ENCODE peak calls at places on chromosomes 4 and X, in five cellular contexts. One of them, this sample, is unnamed.

GRCh38 chr4:98838977-98839618 is 89.8 kb downstream of the EIF4E start:
- DNase-seq in amygdala: no peak
- DNase-seq in T-helper 17 cell: no peak
- DNase-seq in progenitor cell of endocrine pancreas: no peak
- DNase-seq in H7: no peak
- DNase-seq in this sample: no peak

GRCh38 chrX:1606476-1606875 is 8.4 kb upstream of the ASMT start:
- DNase-seq in amygdala: no peak
- DNase-seq in T-helper 17 cell: no peak
- DNase-seq in progenitor cell of endocrine pancreas: no peak
- DNase-seq in H7: no peak
- DNase-seq in this sample: no peak

GRCh38 chr4:5361968-5362367 is 310.7 kb downstream of the STK32B start:
- DNase-seq in amygdala: no peak
- DNase-seq in T-helper 17 cell: no peak
- DNase-seq in progenitor cell of endocrine pancreas: no peak
- DNase-seq in H7: no peak
- DNase-seq in this sample: no peak

GRCh38 chr4:56958111-56958517 is 19.3 kb downstream of the NOA1 start:
- DNase-seq in amygdala: no peak
- DNase-seq in T-helper 17 cell: no peak
- DNase-seq in progenitor cell of endocrine pancreas: no peak
- DNase-seq in H7: no peak
- DNase-seq in this sample: no peak

GRCh38 chr4:124713213-124713592 is 671 bp upstream of the ANKRD50 start:
- DNase-seq in amygdala: peak; percentile 57
- DNase-seq in T-helper 17 cell: no peak
- DNase-seq in progenitor cell of endocrine pancreas: peak; percentile 47
- DNase-seq in H7: peak; percentile 26
- DNase-seq in this sample: peak; percentile 61

GRCh38 chr4:87953776-87954175 is 21.7 kb upstream of the SPP1 start:
- DNase-seq in amygdala: no peak
- DNase-seq in T-helper 17 cell: no peak
- DNase-seq in progenitor cell of endocrine pancreas: no peak
- DNase-seq in H7: no peak
- DNase-seq in this sample: no peak

GRCh38 chrX:63656871-63657580 is 128.0 kb downstream of the ARHGEF9 start:
- DNase-seq in amygdala: no peak
- DNase-seq in T-helper 17 cell: no peak
- DNase-seq in progenitor cell of endocrine pancreas: no peak
- DNase-seq in H7: no peak
- DNase-seq in this sample: no peak

GRCh38 chr4:8643441-8643840 is 50.9 kb downstream of the CPZ start:
- DNase-seq in amygdala: no peak
- DNase-seq in T-helper 17 cell: no peak
- DNase-seq in progenitor cell of endocrine pancreas: no peak
- DNase-seq in H7: no peak
- DNase-seq in this sample: no peak

GRCh38 chr4:78481180-78481579 is 70.4 kb upstream of the ANXA3 start:
- DNase-seq in amygdala: no peak
- DNase-seq in T-helper 17 cell: no peak
- DNase-seq in progenitor cell of endocrine pancreas: no peak
- DNase-seq in H7: no peak
- DNase-seq in this sample: no peak

GRCh38 chr4:186948361-186949291 is 225.0 kb upstream of the FAT1 start:
- DNase-seq in amygdala: no peak
- DNase-seq in T-helper 17 cell: no peak
- DNase-seq in progenitor cell of endocrine pancreas: no peak
- DNase-seq in H7: peak; percentile 64
- DNase-seq in this sample: peak; percentile 68

GRCh38 chr4:143411527-143412480 is 75.1 kb downstream of the GAB1 start:
- DNase-seq in amygdala: no peak
- DNase-seq in T-helper 17 cell: no peak
- DNase-seq in progenitor cell of endocrine pancreas: no peak
- DNase-seq in H7: no peak
- DNase-seq in this sample: no peak

GRCh38 chrX:150573702-150574101 is 5.3 kb downstream of the MTM1 start:
- DNase-seq in amygdala: no peak
- DNase-seq in T-helper 17 cell: no peak
- DNase-seq in progenitor cell of endocrine pancreas: no peak
- DNase-seq in H7: no peak
- DNase-seq in this sample: no peak

GRCh38 chr4:4455199-4455865 is 68.4 kb downstream of the NSG1 start:
- DNase-seq in amygdala: no peak
- DNase-seq in T-helper 17 cell: no peak
- DNase-seq in progenitor cell of endocrine pancreas: no peak
- DNase-seq in H7: no peak
- DNase-seq in this sample: no peak

GRCh38 chr4:76585897-76586360 is 150.9 kb downstream of the SHROOM3 start:
- DNase-seq in amygdala: no peak
- DNase-seq in T-helper 17 cell: no peak
- DNase-seq in progenitor cell of endocrine pancreas: peak; percentile 56
- DNase-seq in H7: peak; percentile 91
- DNase-seq in this sample: peak; percentile 91

GRCh38 chr4:69323284-69323683 is 43.0 kb downstream of the UGT2B28 start:
- DNase-seq in amygdala: no peak
- DNase-seq in T-helper 17 cell: no peak
- DNase-seq in progenitor cell of endocrine pancreas: no peak
- DNase-seq in H7: no peak
- DNase-seq in this sample: no peak

GRCh38 chr4:48428926-48429325 is 54.2 kb upstream of the SLC10A4 start:
- DNase-seq in amygdala: no peak
- DNase-seq in T-helper 17 cell: no peak
- DNase-seq in progenitor cell of endocrine pancreas: no peak
- DNase-seq in H7: no peak
- DNase-seq in this sample: no peak

GRCh38 chr4:125735107-125735506 is 420.4 kb downstream of the FAT4 start:
- DNase-seq in amygdala: no peak
- DNase-seq in T-helper 17 cell: no peak
- DNase-seq in progenitor cell of endocrine pancreas: no peak
- DNase-seq in H7: no peak
- DNase-seq in this sample: no peak

GRCh38 chr4:8102831-8103230 is 55.8 kb downstream of the ABLIM2 start:
- DNase-seq in amygdala: no peak
- DNase-seq in T-helper 17 cell: no peak
- DNase-seq in progenitor cell of endocrine pancreas: no peak
- DNase-seq in H7: no peak
- DNase-seq in this sample: no peak

GRCh38 chrX:74242050-74242449 is 61.9 kb upstream of the ZCCHC13 start:
- DNase-seq in amygdala: no peak
- DNase-seq in T-helper 17 cell: no peak
- DNase-seq in progenitor cell of endocrine pancreas: no peak
- DNase-seq in H7: no peak
- DNase-seq in this sample: no peak

GRCh38 chr4:40976343-40976742 is 226.6 kb downstream of the NSUN7 start:
- DNase-seq in amygdala: no peak
- DNase-seq in T-helper 17 cell: no peak
- DNase-seq in progenitor cell of endocrine pancreas: no peak
- DNase-seq in H7: peak; percentile 55
- DNase-seq in this sample: peak; percentile 26

GRCh38 chr4:150240011-150240410 is 161.8 kb downstream of the DCLK2 start:
- DNase-seq in amygdala: no peak
- DNase-seq in T-helper 17 cell: no peak
- DNase-seq in progenitor cell of endocrine pancreas: no peak
- DNase-seq in H7: no peak
- DNase-seq in this sample: no peak

GRCh38 chr4:48212165-48212564 is 57.5 kb downstream of the TEC start:
- DNase-seq in amygdala: no peak
- DNase-seq in T-helper 17 cell: no peak
- DNase-seq in progenitor cell of endocrine pancreas: no peak
- DNase-seq in H7: no peak
- DNase-seq in this sample: no peak

GRCh38 chrX:138859421-138859820 is 147.9 kb upstream of the FGF13 start:
- DNase-seq in amygdala: no peak
- DNase-seq in T-helper 17 cell: no peak
- DNase-seq in progenitor cell of endocrine pancreas: no peak
- DNase-seq in H7: no peak
- DNase-seq in this sample: no peak

GRCh38 chr4:926538-926937 is 5.6 kb downstream of the GAK start:
- DNase-seq in amygdala: no peak
- DNase-seq in T-helper 17 cell: no peak
- DNase-seq in progenitor cell of endocrine pancreas: no peak
- DNase-seq in H7: peak; percentile 93
- DNase-seq in this sample: peak; percentile 81

GRCh38 chr4:109803924-109804571 is 2.2 kb upstream of the CFI start:
- DNase-seq in amygdala: no peak
- DNase-seq in T-helper 17 cell: no peak
- DNase-seq in progenitor cell of endocrine pancreas: no peak
- DNase-seq in H7: peak; percentile 43
- DNase-seq in this sample: peak; percentile 18

GRCh38 chr4:185695743-185696142 is 116.3 kb downstream of the SORBS2 start:
- DNase-seq in amygdala: no peak
- DNase-seq in T-helper 17 cell: no peak
- DNase-seq in progenitor cell of endocrine pancreas: no peak
- DNase-seq in H7: no peak
- DNase-seq in this sample: no peak

GRCh38 chr4:5374994-5375393 is 323.7 kb downstream of the STK32B start:
- DNase-seq in amygdala: no peak
- DNase-seq in T-helper 17 cell: no peak
- DNase-seq in progenitor cell of endocrine pancreas: no peak
- DNase-seq in H7: no peak
- DNase-seq in this sample: no peak

GRCh38 chrX:9905288-9905687 is 61.9 kb upstream of the CLDN34 start:
- DNase-seq in amygdala: no peak
- DNase-seq in T-helper 17 cell: no peak
- DNase-seq in progenitor cell of endocrine pancreas: no peak
- DNase-seq in H7: no peak
- DNase-seq in this sample: no peak

GRCh38 chr4:187075514-187075913 is 351.9 kb upstream of the FAT1 start:
- DNase-seq in amygdala: no peak
- DNase-seq in T-helper 17 cell: no peak
- DNase-seq in progenitor cell of endocrine pancreas: no peak
- DNase-seq in H7: no peak
- DNase-seq in this sample: no peak

GRCh38 chrX:40383360-40383759 is 197.4 kb upstream of the ATP6AP2 start:
- DNase-seq in amygdala: no peak
- DNase-seq in T-helper 17 cell: no peak
- DNase-seq in progenitor cell of endocrine pancreas: no peak
- DNase-seq in H7: peak; percentile 69
- DNase-seq in this sample: no peak

GRCh38 chr4:61520688-61521160 is 320.6 kb downstream of the ADGRL3 start:
- DNase-seq in amygdala: no peak
- DNase-seq in T-helper 17 cell: no peak
- DNase-seq in progenitor cell of endocrine pancreas: no peak
- DNase-seq in H7: peak; percentile 13
- DNase-seq in this sample: no peak

GRCh38 chr4:26325191-26325590 is 4.4 kb downstream of the RBPJ start:
- DNase-seq in amygdala: no peak
- DNase-seq in T-helper 17 cell: no peak
- DNase-seq in progenitor cell of endocrine pancreas: no peak
- DNase-seq in H7: peak; percentile 32
- DNase-seq in this sample: no peak

GRCh38 chr4:53183754-53184153 is 182.1 kb downstream of the SCFD2 start:
- DNase-seq in amygdala: no peak
- DNase-seq in T-helper 17 cell: no peak
- DNase-seq in progenitor cell of endocrine pancreas: no peak
- DNase-seq in H7: no peak
- DNase-seq in this sample: no peak

This sample was measured in WTC11.